ENCODE peak calls at places on chromosomes 7 and 10, in nine cellular contexts. T is left ventricle myocardium inferior, E is hepatocyte, Y is uterus, L is HCT116, B is pancreas, P is PC-3, K is colonic mucosa, U is mammary epithelial cell. F is an unnamed sample.

GRCh38 chr7:30740417-30741181 is 11.3 kb upstream of the INMT start:
- DNase-seq in L (peak; percentile 23), P (peak; percentile 80), K (peak; percentile 79), U (peak; percentile 38), B (peak; percentile 88), T (peak; percentile 74), Y (peak; percentile 78), E (peak; percentile 82), F (peak; percentile 83)

GRCh38 chr10:100502926-100503480 is 16.7 kb downstream of the SEC31B start:
- DNase-seq in K (no peak), P (no peak), Y (no peak), L (no peak), U (no peak), T (no peak), B (no peak), E (no peak), F (no peak)

GRCh38 chr10:129057856-129058663 is 409.0 kb upstream of the MGMT start:
- DNase-seq in U (no peak), K (no peak), Y (no peak), T (no peak), B (no peak), P (no peak), L (no peak), E (no peak), F (no peak)

GRCh38 chr7:117281562-117281961 is 41.3 kb downstream of the WNT2 start:
- DNase-seq in E (no peak), B (no peak), Y (no peak), L (no peak), P (no peak), T (no peak), K (no peak), U (peak; percentile 41), F (no peak)

GRCh38 chr7:18020138-18020715 is 7.4 kb downstream of the PRPS1L1 start:
- DNase-seq in L (no peak), E (no peak), Y (no peak), K (peak; percentile 21), T (no peak), U (no peak), B (no peak), P (no peak), F (no peak)

GRCh38 chr7:112411186-112411795 is 39.0 kb upstream of the IFRD1 start:
- DNase-seq in L (no peak), T (no peak), B (no peak), K (no peak), P (peak; percentile 60), Y (no peak), U (peak; percentile 26), E (peak; percentile 58), F (no peak)

GRCh38 chr7:22872087-22872807 is 49.6 kb upstream of the TOMM7 start:
- DNase-seq in K (no peak), T (no peak), B (no peak), E (no peak), L (no peak), Y (no peak), P (no peak), U (no peak), F (no peak)

GRCh38 chr10:108783897-108784296 is 1139.4 kb downstream of the XPNPEP1 start:
- DNase-seq in U (peak; percentile 27), P (peak; percentile 80), E (peak; percentile 58), K (peak; percentile 22), B (no peak), T (no peak), Y (no peak), L (peak; percentile 39), F (no peak)

GRCh38 chr7:102866480-102866879 is 46.3 kb upstream of the LRRC17 start:
- DNase-seq in B (no peak), U (no peak), Y (no peak), T (no peak), P (no peak), L (no peak), E (no peak), K (no peak), F (no peak)

GRCh38 chr7:138387755-138388475 is 72.1 kb upstream of the TRIM24 start:
- DNase-seq in B (no peak), E (no peak), K (no peak), P (peak; percentile 50), U (peak; percentile 21), Y (no peak), L (no peak), T (no peak), F (no peak)

GRCh38 chr7:56479748-56480147 is 363.5 kb upstream of the NUPR2 start:
- DNase-seq in B (peak; percentile 27), Y (no peak), P (no peak), L (no peak), E (no peak), K (no peak), T (no peak), U (no peak), F (no peak)

DNA sequence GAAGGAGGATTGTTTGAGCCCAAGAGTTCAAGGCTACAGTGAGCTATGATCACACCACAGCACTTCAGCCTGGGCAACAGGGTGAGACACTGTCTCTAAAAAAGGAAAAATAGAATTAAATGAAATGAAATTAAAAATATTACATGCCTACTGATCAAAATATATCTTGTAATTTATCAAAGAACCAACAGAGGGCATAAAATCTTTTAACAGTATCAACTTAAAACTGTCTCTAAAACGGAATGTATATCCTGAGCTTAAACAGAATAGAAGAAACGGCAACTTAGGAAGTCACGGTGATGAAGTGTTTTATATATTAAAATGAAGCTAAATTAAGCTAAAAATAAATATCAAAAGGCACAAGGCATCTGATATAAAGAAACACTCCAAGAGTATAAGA is 78.8 kb downstream of the MTPAP start:
- DNase-seq in L (no peak), U (no peak), T (no peak), E (no peak), K (no peak), B (no peak), Y (no peak), P (peak; percentile 44), F (no peak)
- TF ChIP-seq CTCF in L (no peak), U (peak; percentile 3), T (peak; percentile 17), E (peak; percentile 35), K (no peak), B (no peak), Y (no peak), P (peak; percentile 42), F (no peak)

DNA sequence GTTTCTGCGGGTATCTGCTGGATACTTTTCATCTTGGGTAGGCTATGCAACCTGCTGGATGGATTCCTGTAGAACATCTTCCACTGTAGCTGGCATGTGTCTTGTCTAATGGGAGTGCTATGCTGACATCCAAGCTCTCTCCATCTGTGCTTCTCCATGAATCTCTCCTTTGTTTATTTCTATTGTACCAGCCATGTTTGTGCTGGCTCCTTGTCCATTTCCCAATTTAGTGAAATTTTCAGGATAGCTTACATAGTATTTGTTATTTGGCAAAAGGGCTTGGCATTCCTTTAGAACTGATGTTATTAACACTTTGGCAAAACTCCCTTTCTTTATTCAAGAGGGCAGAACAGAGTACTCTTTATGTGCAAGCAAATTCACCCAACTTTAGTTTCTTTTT is 198.0 kb downstream of the CSTF2T start:
- DNase-seq in T (no peak), K (no peak), U (no peak), Y (no peak), P (no peak), L (no peak), B (no peak), E (no peak), F (no peak)
- H3K4me1 ChIP-seq in T (no peaks in the 10 kb centered on the region), K (no peaks in the 10 kb centered on the region), U (no peaks in the 10 kb centered on the region), Y (peaks cover 6% of the 10 kb centered on the region), P (no peaks in the 10 kb centered on the region), L (no peaks in the 10 kb centered on the region), B (no peaks in the 10 kb centered on the region), E (no peaks in the 10 kb centered on the region), F (peaks cover 27% of the 10 kb centered on the region)

GRCh38 chr7:128673571-128673970 is 1.5 kb downstream of the GARIN1A start:
- DNase-seq in L (no peak), Y (no peak), B (no peak), E (no peak), P (no peak), T (no peak), K (no peak), U (no peak), F (no peak)

GRCh38 chr7:128671992-128672391 is at the start of gene GARIN1A:
- DNase-seq in U (no peak), E (no peak), P (no peak), T (no peak), Y (no peak), K (no peak), L (no peak), B (no peak), F (no peak)

GRCh38 chr7:128676665-128677064 is 4.6 kb downstream of the GARIN1A start:
- DNase-seq in B (no peak), T (no peak), E (no peak), L (no peak), K (no peak), P (no peak), U (no peak), Y (no peak), F (no peak)

DNA sequence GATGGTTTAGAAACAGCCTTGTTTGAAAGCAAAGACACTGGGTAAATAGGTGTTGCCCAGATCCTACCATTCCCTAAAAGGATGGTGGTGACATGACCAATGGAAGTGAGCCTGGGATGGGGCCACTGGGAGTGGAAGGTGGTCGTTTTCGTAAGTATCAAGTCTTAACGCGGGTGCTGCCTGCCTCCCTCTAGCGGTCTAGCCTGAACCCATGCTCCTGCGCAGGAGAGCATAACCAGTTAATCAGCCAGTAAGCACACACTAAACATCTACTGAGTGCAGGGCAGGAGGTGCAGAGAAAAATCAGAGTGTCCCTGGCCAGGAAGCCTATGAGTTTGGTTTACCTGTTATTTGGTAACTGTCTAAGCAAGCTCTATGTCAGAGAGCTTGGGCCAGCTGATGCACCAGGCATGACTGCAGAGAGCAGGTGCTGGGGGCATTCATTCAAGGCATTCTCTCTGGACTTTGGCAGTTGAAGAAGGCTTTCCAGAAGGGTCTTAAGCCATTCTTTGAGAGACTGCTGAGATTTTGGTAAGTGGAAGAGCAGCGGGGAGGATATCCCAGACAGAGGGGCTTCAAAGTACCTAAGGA is 930 bp downstream of the GARIN1A start:
- DNase-seq in E (peak; percentile 37), Y (no peak), L (peak; percentile 12), B (no peak), P (no peak), T (no peak), U (no peak), K (no peak), F (no peak)
- H3K27me3 ChIP-seq in E (no peaks in the 10 kb centered on the region), Y (no peaks in the 10 kb centered on the region), L (no peaks in the 10 kb centered on the region), B (no peaks in the 10 kb centered on the region), P (no peaks in the 10 kb centered on the region), T (no peaks in the 10 kb centered on the region), U (no peaks in the 10 kb centered on the region), K (no peaks in the 10 kb centered on the region), F (no peaks in the 10 kb centered on the region)

GRCh38 chr10:124262249-124262865 is 156.4 kb downstream of the OAT start:
- DNase-seq in T (no peak), K (no peak), U (no peak), P (peak; percentile 5), L (no peak), Y (no peak), E (no peak), B (no peak), F (peak; percentile 61)

GRCh38 chr10:124262971-124263370 is 155.8 kb downstream of the OAT start:
- DNase-seq in U (no peak), B (no peak), Y (no peak), T (no peak), K (no peak), L (no peak), E (no peak), P (no peak), F (peak; percentile 61)

GRCh38 chr10:124255556-124255955 is 162.2 kb upstream of the CHST15 start:
- DNase-seq in B (no peak), L (no peak), T (no peak), E (no peak), P (no peak), U (no peak), Y (no peak), K (no peak), F (peak; percentile 81)

GRCh38 chr10:124256151-124256550 is 162.6 kb downstream of the OAT start:
- DNase-seq in B (no peak), P (no peak), U (no peak), L (no peak), K (no peak), T (no peak), Y (no peak), E (no peak), F (no peak)

GRCh38 chr10:124259139-124259825 is 159.4 kb downstream of the OAT start:
- DNase-seq in L (peak; percentile 21), U (no peak), Y (no peak), B (no peak), K (no peak), T (no peak), P (peak; percentile 8), E (no peak), F (peak; percentile 50)
- TF ChIP-seq CTCF in L (peak; percentile 59), U (peak; percentile 33), Y (no peak), B (no peak), K (no peak), T (no peak), P (peak; percentile 41), E (no peak), F (no peak)